ENCODE peak calls at places on chromosomes 16 and 17, in eight cellular contexts. P is esophagus muscularis mucosa, Q is A549, V is body of pancreas, M is tibial nerve, O is lower leg skin, W is heart left ventricle, R is prostate gland. I is an unnamed sample.

GRCh38 chr16:12609937-12610699 is 193.6 kb downstream of the CPPED1 start:
- DNase-seq in P (no peak), Q (no peak), V (no peak), M (no peak), O (no peak), W (no peak), R (no peak), I (peak; percentile 20)

GRCh38 chr16:29989111-29989858 is 6.1 kb downstream of the HIRIP3 start:
- DNase-seq in P (no peak), Q (no peak), V (no peak), M (no peak), O (no peak), W (no peak), R (no peak), I (no peak)

GRCh38 chr16:90035902-90036301 is 16.6 kb upstream of the DBNDD1 start:
- DNase-seq in P (no peak), Q (no peak), V (no peak), M (no peak), O (no peak), W (no peak), R (no peak), I (no peak)

GRCh38 chr17:30372755-30373154 is 6.0 kb upstream of the CPD start:
- DNase-seq in P (no peak), Q (peak; percentile 65), V (no peak), M (no peak), O (no peak), W (no peak), R (no peak), I (no peak)

GRCh38 chr16:89565506-89566372 is 5.3 kb downstream of the RPL13 start:
- DNase-seq in P (no peak), Q (peak; percentile 50), V (peak; percentile 74), M (no peak), O (peak; percentile 40), W (no peak), R (peak; percentile 27), I (peak; percentile 66)

GRCh38 chr17:16952401-16952800 is 19.5 kb downstream of the TNFRSF13B start:
- DNase-seq in P (no peak), Q (no peak), V (no peak), M (no peak), O (no peak), W (no peak), R (no peak), I (no peak)

GRCh38 chr17:79842656-79843474 is 3.6 kb upstream of the CBX4 start:
- DNase-seq in P (no peak), Q (no peak), V (no peak), M (no peak), O (no peak), W (no peak), R (no peak), I (peak; percentile 56)

GRCh38 chr17:13727441-13728171 is 125.9 kb upstream of the HS3ST3A1 start:
- DNase-seq in P (no peak), Q (no peak), V (no peak), M (no peak), O (no peak), W (no peak), R (no peak), I (no peak)

GRCh38 chr16:54273566-54273965 is 13.0 kb downstream of the IRX3 start:
- DNase-seq in P (no peak), Q (no peak), V (no peak), M (no peak), O (no peak), W (no peak), R (no peak), I (no peak)

GRCh38 chr16:85003723-85004586 is 7.4 kb downstream of the ZDHHC7 start:
- DNase-seq in P (no peak), Q (no peak), V (no peak), M (no peak), O (no peak), W (no peak), R (no peak), I (no peak)

GRCh38 chr16:88651276-88651988 is 579 bp upstream of the CYBA start:
- DNase-seq in P (no peak), Q (no peak), V (peak; percentile 47), M (no peak), O (peak; percentile 40), W (peak; percentile 71), R (no peak), I (peak; percentile 94)

GRCh38 chr16:30046178-30046577 is 15.1 kb upstream of the TLCD3B start:
- DNase-seq in P (no peak), Q (no peak), V (no peak), M (no peak), O (no peak), W (no peak), R (no peak), I (no peak)

GRCh38 chr16:11215935-11216556 is 40.0 kb downstream of the SOCS1 start:
- DNase-seq in P (no peak), Q (no peak), V (no peak), M (no peak), O (no peak), W (no peak), R (no peak), I (no peak)

GRCh38 chr17:31511583-31511982 is 120.1 kb downstream of the RAB11FIP4 start:
- DNase-seq in P (no peak), Q (no peak), V (no peak), M (no peak), O (no peak), W (no peak), R (no peak), I (no peak)

DNA sequence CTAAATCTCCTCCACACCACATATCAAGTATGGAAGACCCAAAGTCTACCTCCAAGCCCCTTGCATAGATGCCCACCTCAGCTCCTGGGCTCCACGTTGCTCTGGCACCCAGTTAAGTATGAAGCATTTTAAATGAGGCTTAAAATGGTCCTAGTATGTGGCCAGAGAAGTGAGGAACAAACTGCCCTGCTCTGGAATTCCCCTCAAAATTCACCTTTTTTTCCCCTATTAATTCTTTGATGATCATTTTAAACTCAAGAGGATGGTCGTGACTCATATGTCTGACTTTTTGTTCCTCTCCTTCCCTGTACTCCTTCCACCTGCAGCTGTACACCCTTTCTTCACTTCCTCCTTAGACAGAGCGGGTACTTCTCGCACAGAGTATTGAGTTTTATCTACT is 234.5 kb upstream of the MYOCD start:
- DNase-seq in P (no peak), Q (no peak), V (no peak), M (no peak), O (no peak), W (no peak), R (no peak), I (no peak)
- TF ChIP-seq POLR2A in P (no peak), Q (no peak), V (no peak), M (no peak), O (no peak), W (no peak), R (no peak), I (no peak)

GRCh38 chr17:39660397-39661043 is 4.6 kb upstream of the TCAP start:
- DNase-seq in P (no peak), Q (no peak), V (no peak), M (no peak), O (no peak), W (no peak), R (no peak), I (no peak)
- TF ChIP-seq CTCF in P (no peak), Q (no peak), V (no peak), M (no peak), O (no peak), W (no peak), R (no peak), I (no peak)

GRCh38 chr17:82494236-82495055 is 25.1 kb upstream of the FOXK2 start:
- DNase-seq in P (peak; percentile 98), Q (peak; percentile 100), V (peak; percentile 92), M (peak; percentile 89), O (peak; percentile 88), W (peak; percentile 90), R (peak; percentile 80), I (peak; percentile 89)

GRCh38 chr17:82495844-82496528 is 23.5 kb upstream of the FOXK2 start:
- DNase-seq in P (no peak), Q (no peak), V (no peak), M (no peak), O (peak; percentile 70), W (no peak), R (no peak), I (no peak)

GRCh38 chr17:82497483-82498405 is 21.8 kb upstream of the FOXK2 start:
- DNase-seq in P (no peak), Q (no peak), V (peak; percentile 34), M (no peak), O (no peak), W (peak; percentile 44), R (no peak), I (peak; percentile 54)

GRCh38 chr17:82493517-82493840 is 26.1 kb upstream of the FOXK2 start:
- DNase-seq in P (no peak), Q (peak; percentile 46), V (no peak), M (no peak), O (no peak), W (no peak), R (no peak), I (peak; percentile 78)

DNA sequence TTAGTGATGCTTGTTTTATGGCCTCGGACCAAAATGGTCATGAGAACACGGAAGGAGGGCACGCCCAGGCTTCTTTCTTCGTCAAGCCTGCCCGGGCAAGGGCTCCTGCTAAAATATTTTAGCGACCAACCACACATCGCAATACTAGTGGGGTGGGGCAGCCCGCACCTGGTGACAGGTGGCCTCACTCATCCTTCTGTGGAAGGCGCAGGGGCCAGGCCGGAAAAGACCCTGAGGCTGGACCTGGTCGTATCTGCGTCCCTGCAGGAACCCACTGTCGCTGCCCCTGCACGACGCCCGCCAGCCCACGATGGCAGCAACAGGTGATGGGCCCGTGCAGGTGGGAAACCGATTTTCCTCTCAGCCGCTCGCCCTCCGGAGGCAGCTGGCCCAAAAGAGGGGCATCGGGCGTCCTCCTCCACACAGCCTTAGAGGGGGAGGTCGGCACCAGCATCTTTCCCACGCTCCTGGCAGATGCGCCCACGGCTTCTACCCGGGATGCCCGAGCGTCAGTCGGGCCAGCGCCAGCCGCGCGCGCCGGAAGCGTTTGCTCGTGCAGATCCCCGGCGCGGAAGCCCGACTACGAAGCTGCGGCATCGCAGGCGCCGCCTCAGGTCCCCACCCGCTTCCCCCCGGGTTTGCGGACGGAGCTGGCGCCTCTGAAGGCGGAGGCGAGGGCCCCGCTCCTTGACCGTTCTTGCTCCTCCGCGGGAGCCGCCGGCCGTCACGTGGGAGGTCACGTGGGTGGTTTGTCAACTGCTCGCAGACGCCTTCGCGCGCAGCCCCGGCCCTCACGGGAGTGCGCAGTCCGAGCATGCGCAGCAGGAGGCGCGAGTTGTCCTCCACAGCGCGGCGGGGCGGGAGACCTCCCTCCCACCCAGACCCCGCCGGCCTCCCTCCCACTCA is 22.8 kb upstream of the FOXK2 start:
- DNase-seq in P (peak; percentile 99), Q (peak; percentile 96), V (peak; percentile 93), M (peak; percentile 94), O (peak; percentile 94), W (peak; percentile 97), R (peak; percentile 96), I (peak; percentile 99)
- TF ChIP-seq POLR2A in P (peak; percentile 74), Q (peak; percentile 86), V (peak; percentile 67), M (peak; percentile 86), O (no peak), W (peak; percentile 87), R (peak; percentile 83), I (peak; percentile 72)

GRCh38 chr16:69260506-69260905 is 50.6 kb upstream of the VPS4A start:
- DNase-seq in P (no peak), Q (no peak), V (no peak), M (no peak), O (no peak), W (no peak), R (no peak), I (no peak)

DNA sequence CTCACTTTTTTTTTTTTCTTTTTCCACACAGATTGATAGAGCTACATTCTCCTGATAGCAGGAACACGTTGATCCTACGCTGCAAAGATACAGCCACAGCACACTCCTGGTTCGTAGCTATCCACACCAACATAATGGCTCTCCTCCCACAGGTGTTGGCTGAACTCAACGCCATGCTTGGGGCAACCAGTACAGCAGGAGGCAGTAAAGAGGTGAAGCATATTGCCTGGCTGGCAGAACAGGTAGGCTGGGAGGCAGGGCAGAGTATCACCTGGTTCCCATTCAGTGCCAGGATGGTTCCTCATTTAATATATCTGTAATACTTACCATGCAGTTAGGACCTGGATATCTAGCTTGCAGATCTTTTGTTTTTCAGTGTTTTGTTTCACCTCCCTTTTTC is 51.1 kb upstream of the VPS4A start:
- DNase-seq in P (no peak), Q (no peak), V (no peak), M (no peak), O (no peak), W (no peak), R (no peak), I (no peak)
- TF ChIP-seq CTCF in P (no peak), Q (no peak), V (no peak), M (no peak), O (no peak), W (no peak), R (no peak), I (no peak)

I was measured in thyroid gland.